ENCODE peak calls at places on chromosomes 4 and X, in nine cellular contexts. One of them, this sample, is unnamed.

GRCh38 chrX:106726485-106727437 is at the start of gene RNF128:
- DNase-seq in OCI-LY7: no peak
- DNase-seq in GM20000: no peak
- DNase-seq in neural crest cell: peak
- DNase-seq in bronchial epithelial cell: peak
- DNase-seq in brain microvascular endothelial cell: peak
- DNase-seq in A549: peak
- DNase-seq in mesothelial cell of epicardium: peak
- DNase-seq in kidney: peak
- DNase-seq in this sample: no peak

GRCh38 chrX:123731258-123731986 is 1.4 kb downstream of the THOC2 start:
- DNase-seq in OCI-LY7: peak
- DNase-seq in GM20000: peak
- DNase-seq in neural crest cell: no peak
- DNase-seq in bronchial epithelial cell: peak
- DNase-seq in brain microvascular endothelial cell: peak
- DNase-seq in A549: no peak
- DNase-seq in mesothelial cell of epicardium: no peak
- DNase-seq in kidney: no peak
- DNase-seq in this sample: peak

GRCh38 chrX:48971325-48972213 is at the start of gene KCND1:
- DNase-seq in OCI-LY7: no peak
- DNase-seq in GM20000: no peak
- DNase-seq in neural crest cell: no peak
- DNase-seq in bronchial epithelial cell: peak
- DNase-seq in brain microvascular endothelial cell: peak
- DNase-seq in A549: no peak
- DNase-seq in mesothelial cell of epicardium: peak
- DNase-seq in kidney: peak
- DNase-seq in this sample: no peak

GRCh38 chr4:147057631-147057980 is 111.9 kb upstream of the TTC29 start:
- DNase-seq in OCI-LY7: peak
- DNase-seq in GM20000: no peak
- DNase-seq in neural crest cell: no peak
- DNase-seq in bronchial epithelial cell: peak
- DNase-seq in brain microvascular endothelial cell: no peak
- DNase-seq in A549: no peak
- DNase-seq in mesothelial cell of epicardium: no peak
- DNase-seq in kidney: no peak
- DNase-seq in this sample: no peak

GRCh38 chr4:80097395-80098177 is 24.6 kb upstream of the ANTXR2 start:
- DNase-seq in OCI-LY7: no peak
- DNase-seq in GM20000: no peak
- DNase-seq in neural crest cell: no peak
- DNase-seq in bronchial epithelial cell: no peak
- DNase-seq in brain microvascular endothelial cell: peak
- DNase-seq in A549: no peak
- DNase-seq in mesothelial cell of epicardium: no peak
- DNase-seq in kidney: peak
- DNase-seq in this sample: no peak

GRCh38 chrX:129833153-129834004 is 10.3 kb downstream of the ZDHHC9 start:
- DNase-seq in OCI-LY7: no peak
- DNase-seq in GM20000: no peak
- DNase-seq in neural crest cell: no peak
- DNase-seq in bronchial epithelial cell: no peak
- DNase-seq in brain microvascular endothelial cell: peak
- DNase-seq in A549: no peak
- DNase-seq in mesothelial cell of epicardium: no peak
- DNase-seq in kidney: no peak
- DNase-seq in this sample: no peak

GRCh38 chrX:2629316-2630168 is 61.6 kb upstream of the CD99 start:
- DNase-seq in OCI-LY7: peak
- DNase-seq in GM20000: no peak
- DNase-seq in neural crest cell: no peak
- DNase-seq in bronchial epithelial cell: no peak
- DNase-seq in brain microvascular endothelial cell: no peak
- DNase-seq in A549: peak
- DNase-seq in mesothelial cell of epicardium: no peak
- DNase-seq in kidney: no peak
- DNase-seq in this sample: no peak

GRCh38 chr4:142331132-142331531 is 515.0 kb downstream of the INPP4B start:
- DNase-seq in OCI-LY7: no peak
- DNase-seq in GM20000: no peak
- DNase-seq in neural crest cell: no peak
- DNase-seq in bronchial epithelial cell: no peak
- DNase-seq in brain microvascular endothelial cell: peak
- DNase-seq in A549: no peak
- DNase-seq in mesothelial cell of epicardium: no peak
- DNase-seq in kidney: peak
- DNase-seq in this sample: no peak

GRCh38 chr4:189409158-189409557 is 531.5 kb upstream of the FRG1 start:
- DNase-seq in OCI-LY7: no peak
- DNase-seq in GM20000: no peak
- DNase-seq in neural crest cell: no peak
- DNase-seq in bronchial epithelial cell: no peak
- DNase-seq in brain microvascular endothelial cell: no peak
- DNase-seq in A549: no peak
- DNase-seq in mesothelial cell of epicardium: no peak
- DNase-seq in kidney: no peak
- DNase-seq in this sample: no peak

GRCh38 chr4:107037188-107037587 is 1.1 kb upstream of the DKK2 start:
- DNase-seq in OCI-LY7: no peak
- DNase-seq in GM20000: no peak
- DNase-seq in neural crest cell: peak
- DNase-seq in bronchial epithelial cell: peak
- DNase-seq in brain microvascular endothelial cell: peak
- DNase-seq in A549: no peak
- DNase-seq in mesothelial cell of epicardium: peak
- DNase-seq in kidney: peak
- DNase-seq in this sample: peak

GRCh38 chrX:123962006-123962485 is 540 bp downstream of the STAG2 start:
- DNase-seq in OCI-LY7: peak
- DNase-seq in GM20000: no peak
- DNase-seq in neural crest cell: no peak
- DNase-seq in bronchial epithelial cell: no peak
- DNase-seq in brain microvascular endothelial cell: no peak
- DNase-seq in A549: no peak
- DNase-seq in mesothelial cell of epicardium: no peak
- DNase-seq in kidney: no peak
- DNase-seq in this sample: no peak

GRCh38 chr4:41360214-41360910 is 103.6 kb downstream of the UCHL1 start:
- DNase-seq in OCI-LY7: no peak
- DNase-seq in GM20000: peak
- DNase-seq in neural crest cell: peak
- DNase-seq in bronchial epithelial cell: no peak
- DNase-seq in brain microvascular endothelial cell: no peak
- DNase-seq in A549: peak
- DNase-seq in mesothelial cell of epicardium: peak
- DNase-seq in kidney: peak
- DNase-seq in this sample: peak

GRCh38 chr4:41681054-41681453 is 67.5 kb downstream of the PHOX2B start:
- DNase-seq in OCI-LY7: no peak
- DNase-seq in GM20000: no peak
- DNase-seq in neural crest cell: no peak
- DNase-seq in bronchial epithelial cell: no peak
- DNase-seq in brain microvascular endothelial cell: no peak
- DNase-seq in A549: no peak
- DNase-seq in mesothelial cell of epicardium: no peak
- DNase-seq in kidney: no peak
- DNase-seq in this sample: no peak

DNA sequence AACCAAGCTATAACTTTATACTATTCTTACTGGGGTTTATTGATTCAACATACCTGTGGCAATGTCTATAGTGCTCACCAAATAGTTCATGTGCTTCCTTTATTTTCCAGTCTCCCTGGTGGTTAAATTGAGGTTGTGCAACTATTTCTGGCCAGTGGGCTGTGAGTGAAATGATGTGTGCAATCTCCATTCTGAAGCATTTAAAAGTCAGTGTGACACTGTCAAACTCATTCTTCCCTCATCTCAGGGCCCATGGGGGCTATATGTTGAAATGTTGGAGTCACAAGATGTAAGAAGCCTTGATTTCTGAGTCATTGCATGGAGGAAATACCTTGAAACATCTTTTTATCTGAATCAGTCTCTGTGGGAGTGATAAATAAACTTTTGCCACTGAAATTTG is 414.3 kb upstream of the RPS6KA3 start:
- DNase-seq in OCI-LY7: no peak
- DNase-seq in GM20000: no peak
- DNase-seq in neural crest cell: no peak
- DNase-seq in bronchial epithelial cell: peak
- DNase-seq in brain microvascular endothelial cell: no peak
- DNase-seq in A549: peak
- DNase-seq in mesothelial cell of epicardium: no peak
- DNase-seq in kidney: no peak
- DNase-seq in this sample: no peak
- TF ChIP-seq CTCF in OCI-LY7: no peak
- TF ChIP-seq CTCF in GM20000: no peak
- TF ChIP-seq CTCF in neural crest cell: peak
- TF ChIP-seq CTCF in bronchial epithelial cell: no peak
- TF ChIP-seq CTCF in brain microvascular endothelial cell: no peak
- TF ChIP-seq CTCF in A549: no peak
- TF ChIP-seq CTCF in mesothelial cell of epicardium: peak
- TF ChIP-seq CTCF in kidney: no peak
- TF ChIP-seq CTCF in this sample: no peak

GRCh38 chr4:39458505-39459300 is at the start of the genes LIAS and RPL9:
- DNase-seq in OCI-LY7: peak
- DNase-seq in GM20000: peak
- DNase-seq in neural crest cell: peak
- DNase-seq in bronchial epithelial cell: peak
- DNase-seq in brain microvascular endothelial cell: peak
- DNase-seq in A549: peak
- DNase-seq in mesothelial cell of epicardium: peak
- DNase-seq in kidney: peak
- DNase-seq in this sample: peak
- TF ChIP-seq CTCF in OCI-LY7: no peak
- TF ChIP-seq CTCF in GM20000: no peak
- TF ChIP-seq CTCF in neural crest cell: no peak
- TF ChIP-seq CTCF in bronchial epithelial cell: no peak
- TF ChIP-seq CTCF in brain microvascular endothelial cell: no peak
- TF ChIP-seq CTCF in A549: no peak
- TF ChIP-seq CTCF in mesothelial cell of epicardium: no peak
- TF ChIP-seq CTCF in kidney: no peak
- TF ChIP-seq CTCF in this sample: no peak

DNA sequence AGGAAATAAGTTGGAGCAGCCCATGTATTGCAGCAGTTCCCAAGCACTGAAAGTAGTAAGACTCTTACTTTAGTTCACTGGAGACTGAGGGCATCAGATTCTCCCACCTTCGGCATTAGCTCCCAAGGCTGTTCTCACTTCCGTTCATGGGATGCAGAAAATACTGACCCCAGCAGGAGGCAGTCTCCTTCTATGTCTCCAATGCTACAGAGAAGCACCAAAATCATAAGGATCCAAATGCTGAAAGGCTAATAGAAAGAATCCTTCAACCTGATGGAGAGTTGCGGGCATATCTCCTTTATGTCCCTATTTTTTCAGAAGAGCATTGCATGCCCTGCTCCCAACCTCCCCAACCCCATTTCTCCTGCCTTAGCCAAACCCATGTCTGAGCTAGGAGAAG is 32.4 kb downstream of the ADH7 start:
- DNase-seq in OCI-LY7: no peak
- DNase-seq in GM20000: no peak
- DNase-seq in neural crest cell: no peak
- DNase-seq in bronchial epithelial cell: no peak
- DNase-seq in brain microvascular endothelial cell: no peak
- DNase-seq in A549: no peak
- DNase-seq in mesothelial cell of epicardium: no peak
- DNase-seq in kidney: no peak
- DNase-seq in this sample: no peak
- TF ChIP-seq CTCF in OCI-LY7: peak
- TF ChIP-seq CTCF in GM20000: no peak
- TF ChIP-seq CTCF in neural crest cell: no peak
- TF ChIP-seq CTCF in bronchial epithelial cell: no peak
- TF ChIP-seq CTCF in brain microvascular endothelial cell: peak
- TF ChIP-seq CTCF in A549: no peak
- TF ChIP-seq CTCF in mesothelial cell of epicardium: no peak
- TF ChIP-seq CTCF in kidney: no peak
- TF ChIP-seq CTCF in this sample: no peak

GRCh38 chr4:2811830-2812599 is 19.1 kb downstream of the SH3BP2 start:
- DNase-seq in OCI-LY7: peak
- DNase-seq in GM20000: peak
- DNase-seq in neural crest cell: peak
- DNase-seq in bronchial epithelial cell: peak
- DNase-seq in brain microvascular endothelial cell: peak
- DNase-seq in A549: no peak
- DNase-seq in mesothelial cell of epicardium: no peak
- DNase-seq in kidney: peak
- DNase-seq in this sample: peak
- TF ChIP-seq CTCF in OCI-LY7: no peak
- TF ChIP-seq CTCF in GM20000: no peak
- TF ChIP-seq CTCF in neural crest cell: no peak
- TF ChIP-seq CTCF in bronchial epithelial cell: no peak
- TF ChIP-seq CTCF in brain microvascular endothelial cell: no peak
- TF ChIP-seq CTCF in A549: no peak
- TF ChIP-seq CTCF in mesothelial cell of epicardium: no peak
- TF ChIP-seq CTCF in kidney: no peak
- TF ChIP-seq CTCF in this sample: no peak

DNA sequence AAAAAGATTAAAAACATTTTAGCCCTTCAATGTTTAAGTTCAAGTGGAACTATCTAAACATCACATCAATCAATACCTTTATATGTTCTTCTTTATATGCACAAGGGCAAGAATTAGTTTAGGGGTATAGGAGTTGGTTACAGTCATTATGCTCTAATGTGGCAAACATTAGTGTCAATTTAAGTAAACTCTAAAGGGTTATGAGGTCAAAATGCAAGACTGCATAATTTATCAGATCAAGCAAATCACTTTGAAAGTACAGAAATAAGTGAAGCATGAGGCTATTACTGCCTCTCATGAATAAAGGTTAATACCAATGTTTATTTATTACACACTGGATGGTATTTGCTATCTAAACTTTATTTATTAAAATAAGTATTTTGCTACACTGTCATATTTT is 59.7 kb downstream of the MAB21L2 start:
- DNase-seq in OCI-LY7: no peak
- DNase-seq in GM20000: no peak
- DNase-seq in neural crest cell: no peak
- DNase-seq in bronchial epithelial cell: no peak
- DNase-seq in brain microvascular endothelial cell: no peak
- DNase-seq in A549: no peak
- DNase-seq in mesothelial cell of epicardium: no peak
- DNase-seq in kidney: no peak
- DNase-seq in this sample: no peak
- TF ChIP-seq CTCF in OCI-LY7: no peak
- TF ChIP-seq CTCF in GM20000: no peak
- TF ChIP-seq CTCF in neural crest cell: no peak
- TF ChIP-seq CTCF in bronchial epithelial cell: no peak
- TF ChIP-seq CTCF in brain microvascular endothelial cell: no peak
- TF ChIP-seq CTCF in A549: no peak
- TF ChIP-seq CTCF in mesothelial cell of epicardium: no peak
- TF ChIP-seq CTCF in kidney: no peak
- TF ChIP-seq CTCF in this sample: no peak